ENCODE peak calls at places on chromosomes 3 and 15, in nine cellular contexts. E is upper lobe of left lung; V is colonic mucosa; M is CD8-positive, alpha-beta T cell; Q is stomach; T is heart right ventricle; H is A549; S is psoas muscle; B is Karpas-422. Z is an unnamed sample. For H3K4me1, the result is how much of the 10 kb centered on the place peaks cover.

GRCh38 chr3:108296239-108296638 is at the start of gene HHLA2:
- DNase-seq in M (no peak), B (no peak), Q (no peak), T (no peak), S (no peak), E (no peak), H (peak), V (peak), Z (no peak)

GRCh38 chr3:53194218-53195065 is 33.4 kb downstream of the PRKCD start:
- DNase-seq in T (peak), H (no peak), S (peak), M (no peak), Q (no peak), V (no peak), B (peak), E (no peak), Z (no peak)

GRCh38 chr15:40092416-40093223 is 16.1 kb downstream of the BMF start:
- DNase-seq in M (no peak), T (peak), B (no peak), Q (no peak), E (peak), S (peak), V (peak), H (no peak), Z (no peak)

GRCh38 chr3:65080432-65080831 is 392.6 kb upstream of the ADAMTS9 start:
- DNase-seq in T (peak), V (no peak), M (no peak), Q (no peak), H (peak), E (no peak), B (no peak), S (peak), Z (no peak)

GRCh38 chr15:94266789-94267188 is 35.4 kb downstream of the MCTP2 start:
- DNase-seq in T (no peak), S (no peak), E (no peak), Q (no peak), H (no peak), V (no peak), M (no peak), B (no peak), Z (no peak)

GRCh38 chr3:13822042-13822441 is 57.8 kb downstream of the WNT7A start:
- DNase-seq in E (no peak), S (peak), M (no peak), H (no peak), T (no peak), Q (no peak), V (no peak), B (no peak), Z (no peak)

GRCh38 chr15:95946241-95946640 is 384.3 kb upstream of the NR2F2 start:
- DNase-seq in V (no peak), B (no peak), S (no peak), M (no peak), Q (no peak), T (no peak), E (no peak), H (no peak), Z (no peak)

GRCh38 chr3:31445701-31446100 is 87.0 kb upstream of the STT3B start:
- DNase-seq in S (no peak), E (no peak), H (no peak), B (no peak), V (no peak), T (no peak), Q (no peak), M (no peak), Z (no peak)

GRCh38 chr3:97882975-97883598 is 61.3 kb downstream of the CRYBG3 start:
- DNase-seq in M (no peak), E (peak), H (peak), B (no peak), T (peak), Q (peak), S (no peak), V (no peak), Z (no peak)

GRCh38 chr3:122082357-122082756 is 27.2 kb downstream of the CD86 start:
- DNase-seq in T (no peak), Q (no peak), E (no peak), M (no peak), B (no peak), H (no peak), S (no peak), V (no peak), Z (no peak)

GRCh38 chr15:38564557-38565286 is at the start of gene RASGRP1:
- DNase-seq in S (peak), M (peak), E (peak), H (peak), Q (peak), T (peak), V (peak), B (peak), Z (no peak)

GRCh38 chr15:29121907-29122306 is 147.7 kb downstream of the NSMCE3 start:
- DNase-seq in Q (no peak), V (no peak), S (peak), E (no peak), B (no peak), H (no peak), M (no peak), T (no peak), Z (no peak)

GRCh38 chr3:134998855-134999254 is 203.8 kb downstream of the EPHB1 start:
- DNase-seq in H (no peak), E (no peak), Q (no peak), M (no peak), B (no peak), S (no peak), V (no peak), T (no peak), Z (no peak)

GRCh38 chr3:65676592-65676991 is 362.1 kb downstream of the MAGI1 start:
- DNase-seq in H (no peak), B (no peak), T (no peak), V (no peak), M (no peak), S (no peak), E (no peak), Q (no peak), Z (no peak)

GRCh38 chr3:191363221-191363620 is 32.9 kb upstream of the UTS2B start:
- DNase-seq in H (no peak), S (no peak), M (no peak), Q (no peak), E (no peak), B (no peak), V (no peak), T (no peak), Z (no peak)

GRCh38 chr3:23712656-23713559 is 92.8 kb upstream of the UBE2E1 start:
- DNase-seq in S (peak), M (no peak), V (no peak), Q (no peak), B (no peak), T (peak), H (peak), E (peak), Z (no peak)

GRCh38 chr3:176399193-176399592 is 798.1 kb downstream of the TBL1XR1 start:
- DNase-seq in B (no peak), H (no peak), V (no peak), E (no peak), T (no peak), M (no peak), S (no peak), Q (no peak), Z (no peak)

GRCh38 chr15:59696332-59696731 is 7.2 kb upstream of the BNIP2 start:
- DNase-seq in M (no peak), H (no peak), B (no peak), Q (peak), E (no peak), S (no peak), V (no peak), T (no peak), Z (no peak)

GRCh38 chr3:141532609-141533008 is 45.8 kb downstream of the RASA2 start:
- DNase-seq in B (no peak), H (no peak), V (no peak), Q (no peak), M (no peak), E (no peak), T (no peak), S (no peak), Z (no peak)
- H3K4me1 ChIP-seq in B (under half), H (under half), V (under half), Q (under half), M (under half), E (under half), T (under half), S (under half), Z (under half)

GRCh38 chr3:171150945-171151344 is 124.4 kb upstream of the SLC2A2 start:
- DNase-seq in Q (no peak), M (no peak), T (no peak), B (no peak), E (no peak), S (no peak), V (no peak), H (no peak), Z (no peak)

GRCh38 chr3:171155122-171155700 is 128.7 kb upstream of the SLC2A2 start:
- DNase-seq in E (no peak), B (no peak), Q (no peak), M (no peak), T (no peak), V (no peak), H (no peak), S (no peak), Z (no peak)

GRCh38 chr3:171145866-171146265 is 119.3 kb upstream of the SLC2A2 start:
- DNase-seq in T (no peak), H (no peak), M (no peak), S (no peak), E (no peak), V (no peak), Q (no peak), B (no peak), Z (no peak)

DNA sequence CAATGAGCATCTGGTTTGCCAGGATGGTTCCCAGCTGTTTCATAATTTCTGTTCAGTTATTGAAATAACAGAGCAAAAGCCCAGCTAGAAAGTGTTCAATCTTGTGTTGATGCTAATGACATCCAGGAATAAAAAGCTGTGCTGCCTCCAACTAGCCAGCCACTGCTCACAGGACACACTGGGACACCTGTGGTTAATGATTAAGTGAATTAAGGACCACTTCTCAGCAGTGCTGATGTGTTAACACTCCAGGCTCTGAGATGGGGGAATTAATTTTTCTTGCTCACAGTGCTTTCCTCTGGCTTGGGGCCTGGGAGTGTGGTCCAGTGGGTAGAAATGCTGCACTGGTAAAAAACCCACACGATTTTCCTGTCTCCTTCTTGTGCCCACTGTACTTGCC is 123.2 kb upstream of the SLC2A2 start:
- DNase-seq in S (no peak), M (no peak), H (no peak), Q (no peak), B (no peak), V (no peak), T (no peak), E (no peak), Z (no peak)
- H3K4me1 ChIP-seq in S (under half), M (under half), H (under half), Q (under half), B (under half), V (under half), T (under half), E (under half), Z (under half)

GRCh38 chr15:57795261-57795660 is 88.7 kb downstream of the POLR2M start:
- DNase-seq in S (no peak), M (no peak), H (no peak), B (no peak), V (no peak), E (no peak), Q (no peak), T (no peak), Z (no peak)
- H3K4me1 ChIP-seq in S (under half), M (under half), H (under half), B (under half), V (under half), E (under half), Q (under half), T (under half), Z (under half)

DNA sequence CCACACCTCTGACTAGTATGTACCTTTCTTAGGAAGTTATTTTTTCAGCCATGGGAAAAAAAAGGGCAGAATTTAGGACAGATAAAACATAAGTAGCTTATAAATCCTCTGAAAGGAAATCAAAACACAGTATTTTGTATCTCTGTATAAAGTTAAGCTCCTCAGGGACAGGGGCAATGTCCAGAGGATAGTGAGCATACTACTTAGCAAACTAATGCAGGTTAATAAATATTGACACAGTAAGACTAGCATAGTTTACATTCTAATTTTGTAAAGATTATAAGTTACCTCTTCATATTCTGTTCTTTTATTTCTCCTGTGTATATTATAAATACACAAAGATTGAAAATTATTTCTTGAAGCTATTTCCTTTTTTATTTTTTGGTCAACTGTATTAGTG is 2.1 kb downstream of the UBE3A start:
- DNase-seq in T (no peak), Q (no peak), V (no peak), S (no peak), M (no peak), B (no peak), H (no peak), E (no peak), Z (no peak)
- H3K4me1 ChIP-seq in T (half or more), Q (under half), V (under half), S (half or more), M (under half), B (under half), H (under half), E (under half), Z (under half)

DNA sequence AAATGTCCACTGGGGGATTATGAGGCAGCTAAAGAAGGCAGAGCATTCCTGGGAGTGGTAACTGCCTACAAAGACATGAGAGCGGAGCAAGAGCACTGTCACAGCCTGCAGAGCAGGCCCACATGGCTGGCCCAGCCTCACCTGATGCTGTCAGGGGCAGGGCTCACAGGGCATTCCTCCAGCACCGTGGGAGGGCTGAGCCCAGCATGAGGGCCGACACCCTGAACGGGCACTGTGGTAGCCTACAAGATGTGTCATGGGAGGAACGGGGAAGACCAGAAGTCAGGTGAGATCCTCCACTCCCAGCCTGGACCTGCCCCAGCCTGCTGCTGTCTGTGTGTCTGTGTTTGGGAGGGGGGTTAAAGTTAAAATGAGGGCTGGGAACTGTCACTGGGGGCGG is 30.1 kb downstream of the CCDC12 start:
- DNase-seq in Q (peak), V (no peak), M (no peak), S (no peak), B (no peak), H (no peak), E (no peak), T (no peak), Z (no peak)
- H3K4me1 ChIP-seq in Q (half or more), V (half or more), M (half or more), S (half or more), B (half or more), H (half or more), E (half or more), T (half or more), Z (half or more)